ENCODE peak calls at places on chromosomes 12 and 14, in four cellular contexts. Z is astrocyte of the spinal cord, V is A549, F is fibroblast of the aortic adventitia. I is an unnamed sample.

GRCh38 chr14:29755311-29756052 is 172.2 kb downstream of the PRKD1 start:
- DNase-seq in Z (no peak), V (no peak), F (peak), I (no peak)

GRCh38 chr12:107591095-107591375 is 94.6 kb upstream of the PWP1 start:
- DNase-seq in Z (peak), V (no peak), F (peak), I (no peak)

GRCh38 chr12:124109760-124110159 is 136.7 kb downstream of the ZNF664 start:
- DNase-seq in Z (no peak), V (peak), F (peak), I (peak)

GRCh38 chr14:54796961-54797360 is 105.7 kb downstream of the GCH1 start:
- DNase-seq in Z (peak), V (no peak), F (peak), I (no peak)

GRCh38 chr12:88816201-88816600 is 235.9 kb upstream of the KITLG start:
- DNase-seq in Z (peak), V (no peak), F (no peak), I (peak)

GRCh38 chr12:4203772-4204376 is 69.7 kb upstream of the CCND2 start:
- DNase-seq in Z (no peak), V (no peak), F (no peak), I (no peak)

GRCh38 chr12:27901959-27902358 is 70.6 kb downstream of the PTHLH start:
- DNase-seq in Z (peak), V (no peak), F (peak), I (no peak)

GRCh38 chr14:65423986-65424385 is 11.5 kb downstream of the FUT8 start:
- DNase-seq in Z (no peak), V (no peak), F (no peak), I (peak)

DNA sequence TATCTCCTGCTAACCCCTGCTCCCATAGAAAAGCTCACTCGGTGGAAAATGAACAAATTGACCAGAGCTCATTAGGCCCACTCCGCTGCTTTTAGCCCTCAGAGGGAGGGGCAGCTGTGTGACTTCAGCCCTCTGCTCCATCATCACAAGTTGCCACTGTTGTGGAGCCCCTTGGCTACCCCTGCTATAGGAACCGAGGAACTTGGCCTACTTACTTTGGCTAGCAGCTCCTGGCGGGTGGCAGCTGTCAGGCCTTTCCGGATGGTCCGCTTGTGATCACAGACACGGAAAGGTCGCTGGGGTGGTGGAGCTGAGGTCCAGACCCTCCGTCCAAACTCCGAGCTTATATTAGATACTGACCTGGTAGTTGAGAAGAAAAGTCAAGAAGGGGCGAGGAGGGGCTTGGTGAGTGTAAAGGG is 612 bp downstream of the CIDEB start:
- DNase-seq in Z (no peak), V (no peak), F (no peak), I (no peak)
- H3K4me3 ChIP-seq in Z (no peak), V (no peak), F (no peak), I (no peak)

GRCh38 chr12:69130064-69130463 is 109.3 kb upstream of the CPSF6 start:
- DNase-seq in Z (no peak), V (no peak), F (no peak), I (no peak)
- TF ChIP-seq CTCF in Z (no peak), V (no peak), F (no peak), I (peak)

GRCh38 chr12:52023976-52024688 is 17.4 kb downstream of the TAMALIN start:
- DNase-seq in Z (no peak), V (no peak), F (no peak), I (no peak)
- H3K4me3 ChIP-seq in Z (peak), V (peak), F (peak), I (peak)

DNA sequence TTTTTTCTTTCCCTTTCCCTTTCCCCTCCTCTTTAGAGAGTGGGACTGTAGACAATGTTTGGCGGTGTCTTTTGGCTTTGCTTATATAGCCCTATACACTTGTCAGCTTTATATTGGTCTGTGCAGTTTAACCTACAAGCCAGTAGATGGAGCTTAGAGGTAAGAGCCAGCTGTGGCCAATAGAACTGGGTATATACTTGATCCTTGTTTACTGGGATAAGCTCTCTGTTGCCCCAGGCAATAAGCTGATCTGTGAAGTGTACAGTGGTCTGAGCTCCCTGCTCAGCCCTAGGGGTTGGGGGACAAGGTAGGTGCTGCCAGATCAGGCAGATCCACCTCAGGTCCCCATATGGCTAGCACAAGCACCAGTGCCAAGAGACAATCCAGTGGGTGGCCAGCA is 434.1 kb downstream of the NOVA1 start:
- DNase-seq in Z (peak), V (no peak), F (peak), I (peak)
- TF ChIP-seq CTCF in Z (peak), V (no peak), F (peak), I (peak)

GRCh38 chr12:109115404-109115757 is 1.0 kb upstream of the ACACB start:
- DNase-seq in Z (no peak), V (no peak), F (no peak), I (no peak)
- H3K4me3 ChIP-seq in Z (no peak), V (no peak), F (no peak), I (no peak)

GRCh38 chr12:116693259-116694227 is 44.3 kb downstream of the SPRING1 start:
- DNase-seq in Z (no peak), V (no peak), F (no peak), I (no peak)

GRCh38 chr12:116695464-116695725 is 42.5 kb downstream of the SPRING1 start:
- DNase-seq in Z (no peak), V (no peak), F (no peak), I (no peak)

GRCh38 chr12:116697305-116698130 is 40.4 kb downstream of the SPRING1 start:
- DNase-seq in Z (no peak), V (peak), F (peak), I (peak)

GRCh38 chr12:116692605-116693004 is 45.3 kb downstream of the SPRING1 start:
- DNase-seq in Z (no peak), V (no peak), F (no peak), I (no peak)

DNA sequence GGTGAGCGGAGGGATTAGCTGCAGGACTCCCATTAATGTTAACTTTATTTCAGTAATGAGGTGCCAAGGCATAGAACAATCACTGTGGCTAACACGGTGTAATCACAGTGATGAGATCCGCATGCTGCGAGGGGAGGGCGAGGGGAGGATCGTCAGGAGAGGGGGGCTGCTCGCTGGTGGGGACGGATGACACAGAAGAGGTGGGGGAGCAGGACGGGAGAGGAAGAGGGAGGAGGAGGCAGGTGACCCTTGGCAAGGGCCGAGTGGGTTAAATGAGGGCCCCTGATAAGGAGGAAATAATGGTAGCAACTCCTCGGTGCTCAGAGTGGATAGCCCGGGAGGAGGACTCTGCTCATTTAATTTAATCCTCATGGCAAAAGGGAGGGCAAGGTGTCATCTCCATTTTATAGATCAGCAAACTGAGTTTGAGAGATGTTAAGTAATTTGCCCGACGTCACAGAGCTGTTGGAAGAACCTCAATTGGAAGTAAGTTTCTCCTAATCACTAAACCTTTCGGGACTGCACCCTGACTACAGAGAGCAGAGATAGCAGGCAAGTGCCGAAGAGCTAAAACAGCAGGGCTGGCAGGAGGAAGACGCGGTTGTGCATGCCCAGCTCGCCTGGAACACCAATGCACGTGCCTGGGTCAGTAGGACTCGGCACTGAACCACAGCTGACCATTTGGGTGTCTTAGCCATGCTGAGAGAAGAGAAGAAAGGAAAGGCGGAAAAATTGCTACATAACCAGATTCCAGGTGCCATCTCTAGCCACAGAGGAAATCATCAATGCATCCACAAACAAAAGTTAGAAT is 43.0 kb downstream of the SPRING1 start:
- DNase-seq in Z (no peak), V (no peak), F (no peak), I (no peak)
- TF ChIP-seq CTCF in Z (no peak), V (no peak), F (no peak), I (no peak)

DNA sequence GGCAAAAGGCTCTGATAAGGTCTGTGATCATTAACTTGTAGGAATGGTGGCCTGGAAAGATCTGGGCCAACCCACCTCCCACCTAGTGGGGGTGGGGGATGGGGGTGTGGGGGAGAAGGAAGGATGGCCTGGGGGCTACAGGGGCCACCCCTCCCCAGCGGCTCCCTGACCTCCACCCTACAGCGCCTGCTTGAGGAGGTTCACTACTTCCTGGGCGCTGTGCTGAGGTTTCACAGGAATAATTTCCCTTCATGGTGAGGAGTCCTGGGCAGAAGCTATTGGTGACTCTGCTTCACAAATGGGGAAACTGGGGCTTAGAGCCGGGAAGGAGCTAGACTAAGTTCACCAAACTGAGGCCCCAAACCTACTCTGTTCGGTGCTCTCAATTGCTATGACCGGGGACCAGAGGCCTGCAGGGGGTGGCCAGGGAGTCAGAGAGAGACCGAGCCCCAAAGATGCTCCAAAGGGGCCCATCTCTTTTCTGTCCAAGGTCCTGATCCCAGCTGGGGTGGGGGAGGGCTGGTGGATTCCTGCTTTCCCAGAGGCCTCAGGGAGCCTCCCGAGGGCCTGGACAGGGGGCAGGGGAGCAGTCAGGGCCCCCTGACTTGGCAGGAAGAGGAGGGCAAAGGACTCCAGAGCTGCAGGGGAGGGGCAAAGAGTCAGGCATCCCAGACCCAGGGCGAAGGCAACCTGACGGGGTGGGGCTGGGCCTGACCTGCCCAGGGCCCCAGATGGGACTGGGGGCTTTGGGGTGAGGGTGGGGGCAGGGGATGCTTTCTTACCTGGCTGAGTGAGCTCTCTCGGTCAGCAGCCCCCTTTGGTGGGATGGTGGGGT is 1.7 kb downstream of the HNF1A start:
- DNase-seq in Z (no peak), V (no peak), F (no peak), I (no peak)
- H3K4me3 ChIP-seq in Z (no peak), V (peak), F (no peak), I (no peak)

I was measured in LNCaP clone FGC.